ENCODE peak calls at places on chromosomes 16 and 17, in six cellular contexts. T, X, L, U, G and Z are unnamed samples.

GRCh38 chr17:81510798-81511549 is 1.6 kb downstream of the ACTG1 start:
- DNase-seq in T (peak; percentile 63), X (peak; percentile 39), L (peak; percentile 68), U (no peak), G (no peak), Z (no peak)

GRCh38 chr16:13143551-13143950 is 242.2 kb downstream of the SHISA9 start:
- DNase-seq in T (no peak), X (no peak), L (no peak), U (no peak), G (no peak), Z (no peak)

GRCh38 chr16:56923481-56923880 is 8.5 kb upstream of the HERPUD1 start:
- DNase-seq in T (no peak), X (peak; percentile 54), L (no peak), U (no peak), G (no peak), Z (no peak)

GRCh38 chr16:75282811-75283281 is 31.4 kb upstream of the BCAR1 start:
- DNase-seq in T (no peak), X (no peak), L (no peak), U (no peak), G (no peak), Z (no peak)

GRCh38 chr17:81137248-81137647 is 28.1 kb upstream of the PVALEF start:
- DNase-seq in T (no peak), X (no peak), L (no peak), U (no peak), G (no peak), Z (no peak)

GRCh38 chr17:83200746-83201145 is 121.3 kb downstream of the METRNL start:
- DNase-seq in T (no peak), X (no peak), L (no peak), U (no peak), G (no peak), Z (no peak)

GRCh38 chr17:29619251-29619650 is 3.5 kb downstream of the CORO6 start:
- DNase-seq in T (peak; percentile 78), X (peak; percentile 24), L (no peak), U (no peak), G (no peak), Z (no peak)

GRCh38 chr17:751269-752001 is 629 bp downstream of the GEMIN4 start:
- DNase-seq in T (peak; percentile 68), X (peak; percentile 39), L (peak; percentile 73), U (no peak), G (peak; percentile 37), Z (no peak)

GRCh38 chr16:47139561-47140185 is 4.1 kb downstream of the NETO2 start:
- DNase-seq in T (no peak), X (peak; percentile 54), L (no peak), U (no peak), G (no peak), Z (no peak)

GRCh38 chr16:66950971-66951790 is 9.9 kb upstream of the CES3 start:
- DNase-seq in T (no peak), X (no peak), L (no peak), U (no peak), G (no peak), Z (no peak)

GRCh38 chr17:61426482-61427304 is 25.5 kb upstream of the TBX4 start:
- DNase-seq in T (peak; percentile 33), X (peak; percentile 53), L (no peak), U (no peak), G (no peak), Z (no peak)

GRCh38 chr16:68426355-68426652 is 22.0 kb downstream of the SMPD3 start:
- DNase-seq in T (no peak), X (peak; percentile 7), L (no peak), U (no peak), G (no peak), Z (no peak)

GRCh38 chr17:321386-321941 is 31.1 kb downstream of the RPH3AL start:
- DNase-seq in T (no peak), X (no peak), L (no peak), U (no peak), G (no peak), Z (no peak)

GRCh38 chr16:86584071-86584685 is 5.8 kb downstream of the FOXL1 start:
- DNase-seq in T (no peak), X (no peak), L (no peak), U (no peak), G (no peak), Z (no peak)

GRCh38 chr17:20203761-20204263 is 194.7 kb downstream of the SPECC1 start:
- DNase-seq in T (no peak), X (peak; percentile 68), L (no peak), U (no peak), G (no peak), Z (no peak)

GRCh38 chr17:27296427-27296979 is 2.6 kb downstream of the WSB1 start:
- DNase-seq in T (no peak), X (peak; percentile 75), L (no peak), U (no peak), G (no peak), Z (no peak)

GRCh38 chr16:72537684-72538083 is 365.7 kb upstream of the PMFBP1 start:
- DNase-seq in T (no peak), X (peak; percentile 78), L (no peak), U (no peak), G (no peak), Z (no peak)

GRCh38 chr17:82804442-82805191 is 35.2 kb downstream of the ZNF750 start:
- DNase-seq in T (no peak), X (peak; percentile 33), L (no peak), U (peak; percentile 61), G (peak; percentile 81), Z (no peak)

GRCh38 chr17:787641-788221 is 5.6 kb downstream of the MRM3 start:
- DNase-seq in T (no peak), X (no peak), L (no peak), U (no peak), G (peak; percentile 69), Z (no peak)

GRCh38 chr17:46769531-46770438 is 48.7 kb downstream of the WNT3 start:
- DNase-seq in T (peak; percentile 56), X (no peak), L (no peak), U (no peak), G (peak; percentile 24), Z (no peak)

GRCh38 chr16:53415504-53415903 is 18.8 kb upstream of the RBL2 start:
- DNase-seq in T (peak; percentile 80), X (no peak), L (no peak), U (no peak), G (no peak), Z (no peak)

GRCh38 chr16:53099318-53100130 is 44.7 kb downstream of the CHD9 start:
- DNase-seq in T (peak; percentile 97), X (peak; percentile 97), L (peak; percentile 82), U (peak; percentile 96), G (peak; percentile 91), Z (peak; percentile 61)

GRCh38 chr17:63480826-63481487 is 4.1 kb downstream of the ACE start:
- DNase-seq in T (peak; percentile 53), X (no peak), L (no peak), U (no peak), G (no peak), Z (no peak)

GRCh38 chr16:57689772-57690558 is 4.6 kb upstream of the DRC7 start:
- DNase-seq in T (no peak), X (no peak), L (no peak), U (no peak), G (no peak), Z (no peak)

GRCh38 chr16:56961851-56962281 is at the start of gene CETP:
- DNase-seq in T (no peak), X (no peak), L (no peak), U (no peak), G (no peak), Z (no peak)

GRCh38 chr17:8849311-8850041 is 18.0 kb downstream of the PIK3R6 start:
- DNase-seq in T (peak; percentile 32), X (no peak), L (no peak), U (no peak), G (no peak), Z (no peak)

GRCh38 chr17:46979023-46979870 is at the start of gene RPRML:
- DNase-seq in T (peak; percentile 88), X (peak; percentile 27), L (no peak), U (no peak), G (peak; percentile 45), Z (no peak)

GRCh38 chr17:31508310-31509094 is 117.0 kb downstream of the RAB11FIP4 start:
- DNase-seq in T (peak; percentile 86), X (no peak), L (peak; percentile 91), U (no peak), G (peak; percentile 48), Z (peak; percentile 40)

GRCh38 chr16:29653436-29653835 is 9.6 kb upstream of the SPN start:
- DNase-seq in T (no peak), X (no peak), L (no peak), U (no peak), G (no peak), Z (no peak)

GRCh38 chr17:73311781-73312641 is at the start of gene CDC42EP4:
- DNase-seq in T (peak; percentile 100), X (peak; percentile 91), L (peak; percentile 88), U (peak; percentile 98), G (peak; percentile 97), Z (peak; percentile 81)

GRCh38 chr16:87008664-87009063 is 308.5 kb downstream of the C16orf95 start:
- DNase-seq in T (no peak), X (no peak), L (no peak), U (no peak), G (no peak), Z (no peak)

GRCh38 chr16:88533381-88533831 is 36.8 kb upstream of the ZC3H18 start:
- DNase-seq in T (peak; percentile 80), X (peak; percentile 58), L (peak; percentile 16), U (no peak), G (no peak), Z (no peak)

GRCh38 chr17:53409588-53409987 is 413.1 kb upstream of the KIF2B start:
- DNase-seq in T (no peak), X (no peak), L (no peak), U (no peak), G (no peak), Z (no peak)

GRCh38 chr17:82496529-82497434 is 22.8 kb upstream of the FOXK2 start:
- DNase-seq in T (peak; percentile 98), X (peak; percentile 89), L (peak; percentile 88), U (peak; percentile 96), G (peak; percentile 97), Z (peak; percentile 90)

GRCh38 chr17:51435641-51436091 is 175.3 kb downstream of the UTP18 start:
- DNase-seq in T (peak; percentile 90), X (no peak), L (peak; percentile 74), U (peak; percentile 42), G (peak; percentile 80), Z (peak; percentile 44)

GRCh38 chr17:75722076-75722475 is 817 bp downstream of the ITGB4 start:
- DNase-seq in T (no peak), X (no peak), L (no peak), U (no peak), G (peak; percentile 61), Z (no peak)
- H3K4me3 ChIP-seq in T (no peak overlapping the region), X (no peak overlapping the region), L (no peak overlapping the region), U (peak overlapping the region; percentile 53), G (peak overlapping the region; percentile 52), Z (no peak overlapping the region)

GRCh38 chr16:35410438-35410837 is 1951.0 kb downstream of the TP53TG3F start:
- DNase-seq in T (no peak), X (no peak), L (no peak), U (no peak), G (no peak), Z (no peak)
- H3K9me3 ChIP-seq in T (peaks cover 86% of the 10 kb centered on the region), X (no peaks in the 10 kb centered on the region), L (no peaks in the 10 kb centered on the region), U (no peaks in the 10 kb centered on the region), G (peaks cover 20% of the 10 kb centered on the region), Z (no peaks in the 10 kb centered on the region)

GRCh38 chr17:69581061-69581955 is 166.8 kb downstream of the MAP2K6 start:
- DNase-seq in T (no peak), X (peak; percentile 46), L (peak; percentile 49), U (no peak), G (no peak), Z (no peak)
- H3K4me3 ChIP-seq in T (no peak overlapping the region), X (no peak overlapping the region), L (no peak overlapping the region), U (no peak overlapping the region), G (no peak overlapping the region), Z (peak overlapping the region; percentile 52)

GRCh38 chr16:71448274-71448866 is 6.5 kb upstream of the TLE7 start:
- DNase-seq in T (no peak), X (no peak), L (no peak), U (no peak), G (no peak), Z (no peak)
- H3K9me3 ChIP-seq in T (peaks cover 74% of the 10 kb centered on the region), X (peaks cover 14% of the 10 kb centered on the region), L (peaks cover 13% of the 10 kb centered on the region), U (peaks cover 13% of the 10 kb centered on the region), G (peaks cover 100% of the 10 kb centered on the region), Z (peaks cover 35% of the 10 kb centered on the region)